ENCODE peak calls at places on chromosomes 13 and 19, in four cellular contexts. Y, H, J and I are unnamed samples. For H3K9me3, the result is how much of the 10 kb centered on the place peaks cover.

GRCh38 chr13:71842003-71842402 is 25.0 kb downstream of the DACH1 start:
- DNase-seq in J (no peak), H (no peak), Y (no peak), I (no peak)

GRCh38 chr19:10686661-10687517 is 14.3 kb upstream of the QTRT1 start:
- DNase-seq in J (no peak), Y (no peak), H (no peak), I (no peak)

GRCh38 chr13:20609145-20609544 is 42.2 kb downstream of the IFT88 start:
- DNase-seq in Y (no peak), J (no peak), H (no peak), I (no peak)

GRCh38 chr13:97234236-97234635 is 12.1 kb downstream of the MBNL2 start:
- DNase-seq in Y (no peak), H (no peak), J (no peak), I (no peak)

GRCh38 chr13:38045278-38046048 is 175.9 kb upstream of the TRPC4 start:
- DNase-seq in Y (no peak), H (no peak), J (no peak), I (no peak)

GRCh38 chr19:15869109-15869555 is 28.7 kb downstream of the CYP4F2 start:
- DNase-seq in J (no peak), Y (no peak), H (peak), I (peak)

GRCh38 chr13:81116461-81117282 is 775.7 kb upstream of the SPRY2 start:
- DNase-seq in H (no peak), Y (no peak), J (no peak), I (no peak)

GRCh38 chr19:2236285-2237050 is at the start of the genes PLEKHJ1 and SF3A2:
- DNase-seq in Y (peak), H (peak), J (peak), I (peak)

GRCh38 chr19:40662925-40663711 is 27.3 kb downstream of the NUMBL start:
- DNase-seq in H (peak), J (peak), Y (peak), I (peak)

GRCh38 chr13:98156259-98156658 is 13.4 kb downstream of the FARP1 start:
- DNase-seq in H (no peak), Y (no peak), J (no peak), I (no peak)

GRCh38 chr13:73547239-73547638 is 488.4 kb downstream of the KLF5 start:
- DNase-seq in Y (no peak), J (no peak), H (no peak), I (no peak)

GRCh38 chr13:19818223-19818842 is 35.6 kb upstream of the PSPC1 start:
- DNase-seq in J (no peak), Y (no peak), H (peak), I (peak)

GRCh38 chr19:56308792-56309191 is 5.8 kb downstream of the ZSCAN5A start:
- DNase-seq in Y (no peak), H (no peak), J (no peak), I (no peak)

GRCh38 chr19:47095707-47096704 is 17.6 kb downstream of the ZC3H4 start:
- DNase-seq in J (no peak), Y (no peak), H (peak), I (no peak)

GRCh38 chr13:22061806-22062391 is 391.0 kb downstream of the FGF9 start:
- DNase-seq in H (no peak), J (no peak), Y (no peak), I (no peak)

GRCh38 chr13:95624020-95624419 is 20.5 kb downstream of the DZIP1 start:
- DNase-seq in J (no peak), H (no peak), Y (no peak), I (no peak)

GRCh38 chr19:7986321-7987083 is 18.9 kb downstream of the ELAVL1 start:
- DNase-seq in J (no peak), H (no peak), Y (no peak), I (no peak)

GRCh38 chr13:46648166-46648607 is 95.2 kb downstream of the LRCH1 start:
- DNase-seq in J (no peak), H (peak), Y (no peak), I (no peak)

GRCh38 chr19:12596927-12597548 is 13.6 kb downstream of the ZNF490 start:
- DNase-seq in J (no peak), Y (no peak), H (no peak), I (no peak)

GRCh38 chr13:110107568-110108347 is 199.2 kb downstream of the COL4A1 start:
- DNase-seq in H (no peak), Y (no peak), J (no peak), I (no peak)

GRCh38 chr13:112842343-112842856 is 126.6 kb upstream of the MCF2L start:
- DNase-seq in Y (no peak), J (peak), H (no peak), I (no peak)

GRCh38 chr19:49497047-49497789 is 984 bp downstream of the RPS11 start:
- DNase-seq in Y (no peak), J (no peak), H (no peak), I (peak)

GRCh38 chr13:112776354-112776753 is 86.5 kb downstream of the ATP11A start:
- DNase-seq in H (no peak), Y (no peak), J (peak), I (no peak)

GRCh38 chr19:22545751-22546150 is 88.4 kb upstream of the ZNF492 start:
- DNase-seq in H (peak), Y (no peak), J (peak), I (no peak)

GRCh38 chr13:45534604-45535003 is 69.9 kb downstream of the COG3 start:
- DNase-seq in J (no peak), Y (no peak), H (no peak), I (no peak)

GRCh38 chr13:65456150-65456912 is 1773.8 kb downstream of the PCDH9 start:
- DNase-seq in H (no peak), Y (no peak), J (no peak), I (no peak)

GRCh38 chr19:34667349-34668076 is 9.4 kb downstream of the SCGB2B2 start:
- DNase-seq in J (no peak), Y (no peak), H (no peak), I (no peak)

GRCh38 chr13:102721800-102722231 is 27.0 kb upstream of the METTL21C start:
- DNase-seq in J (no peak), H (no peak), Y (no peak), I (no peak)

GRCh38 chr13:48858122-48858521 is 117.6 kb upstream of the FNDC3A start:
- DNase-seq in Y (no peak), H (no peak), J (no peak), I (no peak)

GRCh38 chr19:1466461-1467227 is 12.4 kb downstream of the C19orf25 start:
- DNase-seq in H (no peak), J (no peak), Y (no peak), I (no peak)

GRCh38 chr19:7748756-7749155 is 1.4 kb upstream of the CD209 start:
- DNase-seq in J (no peak), Y (no peak), H (no peak), I (no peak)

GRCh38 chr19:36986131-36986530 is 70.0 kb downstream of the ZNF568 start:
- DNase-seq in J (no peak), H (no peak), Y (no peak), I (no peak)

GRCh38 chr19:36987091-36987490 is 71.0 kb downstream of the ZNF568 start:
- DNase-seq in J (no peak), H (no peak), Y (no peak), I (no peak)

DNA sequence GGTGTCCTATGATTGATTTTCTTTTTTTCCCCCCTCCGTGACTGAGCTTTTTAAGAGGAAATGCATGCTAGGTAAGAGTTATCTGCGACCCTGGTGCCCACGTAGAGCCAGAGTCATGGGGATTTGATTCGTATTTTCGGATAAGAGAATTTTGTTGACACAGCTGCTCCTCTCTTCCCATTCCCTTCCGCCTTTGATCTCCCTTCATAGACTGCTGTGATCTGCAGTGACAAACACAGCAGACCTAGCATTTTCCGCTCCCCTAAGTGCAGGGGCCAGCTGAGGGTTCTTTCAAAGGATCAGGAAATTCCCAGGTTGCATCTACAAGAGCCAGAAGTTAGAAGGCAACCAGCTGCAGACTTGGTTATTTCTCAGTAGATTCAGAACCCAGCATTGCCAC is 70.5 kb downstream of the ZNF568 start:
- DNase-seq in J (no peak), Y (no peak), H (no peak), I (no peak)
- H3K9me3 ChIP-seq in J (under half), Y (under half), H (under half), I (under half)

DNA sequence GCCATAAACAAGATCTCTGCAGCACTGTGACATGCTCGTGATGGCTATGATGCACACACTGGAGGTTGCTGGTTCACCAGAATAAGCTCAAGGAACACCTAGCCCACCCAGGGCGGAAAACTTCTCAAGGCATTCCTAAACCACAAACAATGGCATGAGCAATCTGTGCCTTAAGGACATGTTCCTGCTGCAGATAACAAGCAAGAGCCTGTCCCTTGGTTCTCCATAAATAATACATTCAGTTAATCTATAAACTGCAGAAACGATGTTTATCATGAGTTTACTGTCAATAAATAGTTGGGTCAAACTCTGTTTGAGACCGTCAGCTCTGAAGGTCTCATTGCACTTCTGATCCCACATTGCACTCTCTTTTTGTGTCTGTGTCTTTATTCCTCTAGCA is 18.6 kb upstream of the ZNF266 start:
- DNase-seq in Y (no peak), J (no peak), H (no peak), I (no peak)
- H3K9me3 ChIP-seq in Y (under half), J (under half), H (under half), I (under half)

GRCh38 chr19:17602217-17602616 is 46.8 kb downstream of the COLGALT1 start:
- DNase-seq in H (no peak), Y (no peak), J (no peak), I (no peak)
- H3K9me3 ChIP-seq in H (under half), Y (under half), J (under half), I (under half)

DNA sequence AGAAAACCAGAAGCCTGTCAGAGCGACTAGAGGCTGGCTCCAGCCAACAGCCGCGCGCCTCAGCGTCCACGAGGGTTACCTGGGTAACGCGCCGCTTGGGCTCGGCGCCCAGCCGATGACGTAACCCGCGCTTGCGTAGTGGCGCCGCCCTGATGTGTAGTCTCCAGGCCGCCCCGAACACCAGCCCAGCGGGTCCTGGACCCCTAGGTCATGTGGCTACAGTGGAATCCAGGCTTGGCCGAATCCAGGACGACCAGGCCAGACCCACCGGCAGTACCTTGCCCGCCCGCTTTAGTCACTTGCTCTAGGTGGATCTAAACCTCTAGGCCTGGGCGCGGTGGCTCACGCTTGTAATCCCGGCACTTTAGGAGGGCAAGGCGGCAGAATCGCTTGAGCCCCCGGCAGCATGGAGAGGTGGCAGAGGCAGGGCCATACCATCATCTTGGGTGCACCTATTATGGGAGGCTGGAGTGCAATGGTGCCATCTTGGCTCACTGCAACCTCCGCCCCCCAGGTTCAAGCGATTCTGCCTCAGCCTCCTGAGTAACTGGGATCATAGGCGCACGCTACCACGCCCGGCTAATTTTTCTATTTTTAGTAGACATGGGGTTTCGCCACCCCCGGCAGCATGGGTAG is 7.2 kb upstream of the ZNF606 start:
- DNase-seq in J (peak), Y (no peak), H (peak), I (no peak)
- H3K9me3 ChIP-seq in J (under half), Y (half or more), H (under half), I (under half)